ENCODE peak calls at places on chromosome 22, in six cellular contexts. One of them, this sample, is unnamed.

GRCh38 chr22:31800065-31800464 is 46.2 kb downstream of the DEPDC5 start:
- DNase-seq in PC-9: peak
- DNase-seq in K562: no peak
- DNase-seq in keratinocyte: peak
- DNase-seq in fibroblast of lung: peak
- DNase-seq in neural progenitor cell: no peak
- DNase-seq in this sample: no peak

GRCh38 chr22:29879738-29880137 is 3.2 kb upstream of the MTMR3 start:
- DNase-seq in PC-9: no peak
- DNase-seq in K562: peak
- DNase-seq in keratinocyte: no peak
- DNase-seq in fibroblast of lung: no peak
- DNase-seq in neural progenitor cell: no peak
- DNase-seq in this sample: no peak

GRCh38 chr22:42156597-42156996 is 26.0 kb upstream of the CYP2D6 start:
- DNase-seq in PC-9: no peak
- DNase-seq in K562: no peak
- DNase-seq in keratinocyte: no peak
- DNase-seq in fibroblast of lung: no peak
- DNase-seq in neural progenitor cell: no peak
- DNase-seq in this sample: no peak

GRCh38 chr22:47600791-47601400 is 838.4 kb downstream of the TBC1D22A start:
- DNase-seq in PC-9: no peak
- DNase-seq in K562: no peak
- DNase-seq in keratinocyte: no peak
- DNase-seq in fibroblast of lung: no peak
- DNase-seq in neural progenitor cell: no peak
- DNase-seq in this sample: no peak

GRCh38 chr22:37647928-37648327 is 8.5 kb downstream of the SH3BP1 start:
- DNase-seq in PC-9: no peak
- DNase-seq in K562: no peak
- DNase-seq in keratinocyte: no peak
- DNase-seq in fibroblast of lung: peak
- DNase-seq in neural progenitor cell: no peak
- DNase-seq in this sample: no peak

GRCh38 chr22:49663311-49663711 is 164.4 kb downstream of the BRD1 start:
- DNase-seq in PC-9: no peak
- DNase-seq in K562: no peak
- DNase-seq in keratinocyte: no peak
- DNase-seq in fibroblast of lung: no peak
- DNase-seq in neural progenitor cell: no peak
- DNase-seq in this sample: no peak

GRCh38 chr22:17518379-17518778 is 44.9 kb upstream of the SLC25A18 start:
- DNase-seq in PC-9: no peak
- DNase-seq in K562: no peak
- DNase-seq in keratinocyte: no peak
- DNase-seq in fibroblast of lung: no peak
- DNase-seq in neural progenitor cell: no peak
- DNase-seq in this sample: no peak

GRCh38 chr22:30890689-30891442 is 77.7 kb downstream of the MORC2 start:
- DNase-seq in PC-9: peak
- DNase-seq in K562: peak
- DNase-seq in keratinocyte: no peak
- DNase-seq in fibroblast of lung: peak
- DNase-seq in neural progenitor cell: peak
- DNase-seq in this sample: no peak

GRCh38 chr22:21094911-21095772 is 49.4 kb downstream of the LRRC74B start:
- DNase-seq in PC-9: no peak
- DNase-seq in K562: no peak
- DNase-seq in keratinocyte: no peak
- DNase-seq in fibroblast of lung: no peak
- DNase-seq in neural progenitor cell: no peak
- DNase-seq in this sample: no peak

GRCh38 chr22:49780992-49781782 is 46.5 kb downstream of the BRD1 start:
- DNase-seq in PC-9: no peak
- DNase-seq in K562: no peak
- DNase-seq in keratinocyte: no peak
- DNase-seq in fibroblast of lung: no peak
- DNase-seq in neural progenitor cell: no peak
- DNase-seq in this sample: no peak

GRCh38 chr22:23106906-23107367 is 34.9 kb downstream of the RSPH14 start:
- DNase-seq in PC-9: no peak
- DNase-seq in K562: peak
- DNase-seq in keratinocyte: no peak
- DNase-seq in fibroblast of lung: no peak
- DNase-seq in neural progenitor cell: no peak
- DNase-seq in this sample: no peak

GRCh38 chr22:41548830-41549211 is 4.6 kb upstream of the POLR3H start:
- DNase-seq in PC-9: no peak
- DNase-seq in K562: no peak
- DNase-seq in keratinocyte: no peak
- DNase-seq in fibroblast of lung: no peak
- DNase-seq in neural progenitor cell: no peak
- DNase-seq in this sample: no peak

GRCh38 chr22:22349455-22349836 is 104.9 kb downstream of the VPREB1 start:
- DNase-seq in PC-9: no peak
- DNase-seq in K562: no peak
- DNase-seq in keratinocyte: no peak
- DNase-seq in fibroblast of lung: no peak
- DNase-seq in neural progenitor cell: no peak
- DNase-seq in this sample: no peak

GRCh38 chr22:19875061-19875530 is 20.4 kb upstream of the GNB1L start:
- DNase-seq in PC-9: no peak
- DNase-seq in K562: no peak
- DNase-seq in keratinocyte: no peak
- DNase-seq in fibroblast of lung: no peak
- DNase-seq in neural progenitor cell: no peak
- DNase-seq in this sample: no peak

GRCh38 chr22:43338766-43339345 is 4.3 kb downstream of the SCUBE1 start:
- DNase-seq in PC-9: no peak
- DNase-seq in K562: no peak
- DNase-seq in keratinocyte: no peak
- DNase-seq in fibroblast of lung: no peak
- DNase-seq in neural progenitor cell: peak
- DNase-seq in this sample: no peak

GRCh38 chr22:23292453-23293350 is 112.4 kb downstream of the BCR start:
- DNase-seq in PC-9: no peak
- DNase-seq in K562: no peak
- DNase-seq in keratinocyte: no peak
- DNase-seq in fibroblast of lung: no peak
- DNase-seq in neural progenitor cell: no peak
- DNase-seq in this sample: no peak

GRCh38 chr22:42368379-42369249 is 63.6 kb downstream of the NFAM1 start:
- DNase-seq in PC-9: peak
- DNase-seq in K562: peak
- DNase-seq in keratinocyte: no peak
- DNase-seq in fibroblast of lung: no peak
- DNase-seq in neural progenitor cell: peak
- DNase-seq in this sample: no peak

GRCh38 chr22:30267382-30268302 is 991 bp upstream of the OSM start:
- DNase-seq in PC-9: no peak
- DNase-seq in K562: no peak
- DNase-seq in keratinocyte: no peak
- DNase-seq in fibroblast of lung: no peak
- DNase-seq in neural progenitor cell: no peak
- DNase-seq in this sample: no peak

GRCh38 chr22:44535362-44536095 is 37.5 kb upstream of the RTL6 start:
- DNase-seq in PC-9: no peak
- DNase-seq in K562: no peak
- DNase-seq in keratinocyte: no peak
- DNase-seq in fibroblast of lung: no peak
- DNase-seq in neural progenitor cell: no peak
- DNase-seq in this sample: no peak

GRCh38 chr22:44536411-44536810 is 38.4 kb upstream of the RTL6 start:
- DNase-seq in PC-9: no peak
- DNase-seq in K562: no peak
- DNase-seq in keratinocyte: no peak
- DNase-seq in fibroblast of lung: no peak
- DNase-seq in neural progenitor cell: no peak
- DNase-seq in this sample: no peak

GRCh38 chr22:44538071-44538470 is 40.0 kb upstream of the RTL6 start:
- DNase-seq in PC-9: peak
- DNase-seq in K562: no peak
- DNase-seq in keratinocyte: no peak
- DNase-seq in fibroblast of lung: peak
- DNase-seq in neural progenitor cell: no peak
- DNase-seq in this sample: no peak

GRCh38 chr22:44538518-44539315 is 40.7 kb upstream of the RTL6 start:
- DNase-seq in PC-9: peak
- DNase-seq in K562: no peak
- DNase-seq in keratinocyte: no peak
- DNase-seq in fibroblast of lung: no peak
- DNase-seq in neural progenitor cell: no peak
- DNase-seq in this sample: no peak

DNA sequence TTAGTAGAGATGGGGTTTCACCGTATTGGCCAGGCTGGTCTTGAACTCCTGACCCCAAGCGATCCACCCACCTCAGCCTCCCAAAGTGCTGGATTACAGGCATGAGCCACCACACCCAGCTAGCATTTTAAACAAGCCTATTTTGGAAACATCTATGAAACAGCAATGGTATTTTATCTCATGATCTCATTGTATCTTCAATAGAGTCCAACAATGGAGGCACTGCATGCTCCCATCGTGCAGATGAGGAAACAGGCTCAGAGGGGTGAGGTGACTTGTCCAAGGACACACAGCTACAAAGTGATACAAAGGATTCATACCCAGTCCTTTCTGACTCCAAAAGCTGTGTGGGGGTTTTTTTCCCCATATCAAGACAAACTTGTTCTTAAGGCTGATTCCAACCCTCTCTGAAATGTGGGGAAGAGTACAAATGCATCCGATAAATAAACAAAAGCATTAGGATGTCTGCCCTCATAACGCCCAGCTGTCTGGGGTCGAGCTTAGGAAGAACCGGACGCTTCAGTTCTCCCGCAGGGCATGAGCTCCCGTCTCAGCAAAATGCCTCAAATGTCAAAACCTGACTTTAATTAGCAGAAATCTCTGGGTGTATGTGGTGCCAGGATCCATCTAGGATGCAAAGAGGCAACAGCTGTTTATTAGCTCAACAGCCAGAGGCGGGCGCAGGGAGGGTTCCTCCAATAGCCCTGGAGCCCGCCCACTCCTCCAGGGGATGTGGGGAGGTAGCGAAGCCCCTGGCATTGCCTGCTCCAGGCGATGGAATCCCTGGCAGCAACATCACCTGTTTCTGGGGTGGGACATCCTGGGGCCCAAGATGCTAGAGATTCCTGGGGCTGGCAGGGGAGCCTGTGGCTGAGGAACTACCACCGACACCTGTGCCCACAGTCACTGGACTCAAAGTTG is 39.2 kb upstream of the RTL6 start:
- DNase-seq in PC-9: no peak
- DNase-seq in K562: no peak
- DNase-seq in keratinocyte: no peak
- DNase-seq in fibroblast of lung: no peak
- DNase-seq in neural progenitor cell: no peak
- DNase-seq in this sample: no peak
- TF ChIP-seq EZH2 in PC-9: no peak
- TF ChIP-seq EZH2 in K562: no peak
- TF ChIP-seq EZH2 in keratinocyte: peak
- TF ChIP-seq EZH2 in fibroblast of lung: no peak
- TF ChIP-seq EZH2 in neural progenitor cell: no peak
- TF ChIP-seq EZH2 in this sample: peak

DNA sequence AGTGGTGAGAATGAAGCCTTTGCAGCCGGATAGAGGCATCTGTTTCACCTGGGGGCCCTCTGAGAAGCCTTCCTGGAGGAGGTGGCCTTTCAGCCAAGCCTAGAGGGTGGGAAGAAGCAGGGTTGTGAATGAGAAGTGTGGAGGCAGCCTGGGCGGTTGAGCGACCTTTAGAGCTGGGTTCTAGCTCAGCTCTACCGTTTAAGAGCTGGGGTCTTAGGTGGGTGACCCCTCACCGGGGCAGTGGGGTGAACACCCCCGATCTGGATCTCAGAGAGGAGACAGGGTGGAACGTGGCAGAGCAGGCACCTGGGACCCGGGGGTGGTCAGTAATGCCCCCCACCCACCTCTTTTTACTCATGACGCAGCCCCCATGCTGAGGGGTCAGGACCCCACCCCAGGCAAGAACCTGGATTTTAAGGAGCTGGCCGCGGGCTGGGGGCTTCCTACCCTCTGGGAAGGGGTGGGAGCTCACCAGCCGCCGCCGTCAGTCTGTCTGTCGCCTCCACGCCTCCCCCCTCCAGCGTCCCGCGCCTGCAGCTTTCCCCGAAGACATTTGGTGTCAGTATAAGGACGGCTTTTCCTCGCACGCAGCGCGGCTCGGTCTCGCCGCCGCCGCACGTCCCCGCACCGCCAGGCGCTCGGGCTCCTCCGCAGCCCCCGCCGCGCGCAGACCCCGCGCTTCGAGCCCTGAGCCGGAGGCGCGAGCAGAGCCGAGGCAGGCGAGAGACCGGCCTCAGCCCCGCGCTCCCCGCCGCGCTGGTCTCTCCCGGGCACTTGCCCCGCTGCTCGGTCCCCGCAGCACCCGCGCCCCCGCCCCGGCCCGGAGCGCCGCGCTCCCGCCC is 13.4 kb upstream of the CACNA1I start:
- DNase-seq in PC-9: peak
- DNase-seq in K562: peak
- DNase-seq in keratinocyte: no peak
- DNase-seq in fibroblast of lung: peak
- DNase-seq in neural progenitor cell: peak
- DNase-seq in this sample: no peak
- TF ChIP-seq EZH2 in PC-9: no peak
- TF ChIP-seq EZH2 in K562: no peak
- TF ChIP-seq EZH2 in keratinocyte: peak
- TF ChIP-seq EZH2 in fibroblast of lung: peak
- TF ChIP-seq EZH2 in neural progenitor cell: peak
- TF ChIP-seq EZH2 in this sample: no peak

GRCh38 chr22:46537221-46537945 is at the start of gene CELSR1:
- DNase-seq in PC-9: peak
- DNase-seq in K562: peak
- DNase-seq in keratinocyte: no peak
- DNase-seq in fibroblast of lung: peak
- DNase-seq in neural progenitor cell: peak
- DNase-seq in this sample: no peak

GRCh38 chr22:46534177-46534776 is 3.1 kb downstream of the CELSR1 start:
- DNase-seq in PC-9: no peak
- DNase-seq in K562: no peak
- DNase-seq in keratinocyte: no peak
- DNase-seq in fibroblast of lung: no peak
- DNase-seq in neural progenitor cell: no peak
- DNase-seq in this sample: no peak

GRCh38 chr22:46536559-46537220 is 730 bp downstream of the CELSR1 start:
- DNase-seq in PC-9: peak
- DNase-seq in K562: no peak
- DNase-seq in keratinocyte: no peak
- DNase-seq in fibroblast of lung: no peak
- DNase-seq in neural progenitor cell: peak
- DNase-seq in this sample: no peak

GRCh38 chr22:46534901-46535630 is 2.4 kb downstream of the CELSR1 start:
- DNase-seq in PC-9: no peak
- DNase-seq in K562: no peak
- DNase-seq in keratinocyte: no peak
- DNase-seq in fibroblast of lung: no peak
- DNase-seq in neural progenitor cell: no peak
- DNase-seq in this sample: no peak

GRCh38 chr22:46535876-46536558 is 1.4 kb downstream of the CELSR1 start:
- DNase-seq in PC-9: no peak
- DNase-seq in K562: no peak
- DNase-seq in keratinocyte: no peak
- DNase-seq in fibroblast of lung: no peak
- DNase-seq in neural progenitor cell: no peak
- DNase-seq in this sample: no peak
- TF ChIP-seq EZH2 in PC-9: no peak
- TF ChIP-seq EZH2 in K562: no peak
- TF ChIP-seq EZH2 in keratinocyte: no peak
- TF ChIP-seq EZH2 in fibroblast of lung: no peak
- TF ChIP-seq EZH2 in neural progenitor cell: no peak
- TF ChIP-seq EZH2 in this sample: no peak

GRCh38 chr22:39458443-39459083 is 1.8 kb downstream of the MGAT3 start:
- DNase-seq in PC-9: no peak
- DNase-seq in K562: no peak
- DNase-seq in keratinocyte: no peak
- DNase-seq in fibroblast of lung: no peak
- DNase-seq in neural progenitor cell: no peak
- DNase-seq in this sample: no peak
- TF ChIP-seq EZH2 in PC-9: no peak
- TF ChIP-seq EZH2 in K562: no peak
- TF ChIP-seq EZH2 in keratinocyte: peak
- TF ChIP-seq EZH2 in fibroblast of lung: no peak
- TF ChIP-seq EZH2 in neural progenitor cell: no peak
- TF ChIP-seq EZH2 in this sample: no peak

This sample was measured in SK-N-MC.